ENCODE peak calls at places on chromosomes 7 and 10, in nine cellular contexts. J is IMR-90; D is GM10248; Y is NCI-H1105; H is activated CD4-positive, alpha-beta T cell treated with anti-CD3 and anti-CD28 coated beads, Interleukin-2, amount 50 U/mL, for 1 hour; W is upper lobe of left lung; T is GM03348; E is AG09319; K is HT1080. O is an unnamed sample.

GRCh38 chr7:13742719-13743640 is 246.5 kb downstream of the ETV1 start:
- DNase-seq in E (peak; percentile 38), W (no peak), T (peak; percentile 27), Y (peak; percentile 34), D (no peak), H (no peak), K (peak; percentile 40), J (peak; percentile 56), O (no peak)

GRCh38 chr10:22903694-22904093 is 24.2 kb upstream of the ARMC3 start:
- DNase-seq in Y (no peak), J (no peak), D (no peak), H (no peak), T (no peak), K (no peak), E (no peak), W (no peak), O (no peak)

GRCh38 chr10:52956451-52956850 is 183.9 kb upstream of the MBL2 start:
- DNase-seq in Y (no peak), K (peak; percentile 49), J (peak; percentile 20), T (no peak), D (no peak), W (no peak), H (no peak), E (no peak), O (no peak)

GRCh38 chr7:12595148-12595547 is 24.6 kb downstream of the SCIN start:
- DNase-seq in E (no peak), T (no peak), H (no peak), D (no peak), Y (no peak), J (no peak), W (no peak), K (no peak), O (no peak)

GRCh38 chr7:14184292-14184864 is 194.9 kb upstream of the ETV1 start:
- DNase-seq in E (no peak), W (no peak), Y (no peak), T (no peak), D (no peak), K (no peak), J (no peak), H (no peak), O (no peak)

GRCh38 chr7:93461350-93461749 is 113.2 kb downstream of the CALCR start:
- DNase-seq in H (no peak), D (no peak), T (no peak), Y (peak; percentile 26), J (no peak), W (no peak), K (peak; percentile 3), E (no peak), O (no peak)

GRCh38 chr10:86334515-86335085 is 32.0 kb downstream of the GRID1 start:
- DNase-seq in H (no peak), T (no peak), W (no peak), Y (peak; percentile 24), E (no peak), J (no peak), K (no peak), D (no peak), O (no peak)

GRCh38 chr10:22657566-22658190 is 56.7 kb downstream of the PIP4K2A start:
- DNase-seq in Y (no peak), D (no peak), J (peak; percentile 53), T (no peak), H (no peak), W (no peak), K (no peak), E (no peak), O (no peak)

O was measured in AG04449.